ENCODE peak calls at places on chromosomes 13 and 19, in five cellular contexts. F is IMR-90, M is neuronal stem cell, T is H1, Y is mesenchymal stem cell. W is an unnamed sample.
A peak's percentile ranks its signal among the peaks of the same experiment; 100 is the strongest.

GRCh38 chr19:30498707-30499106 is 126.5 kb downstream of the ZNF536 start:
- DNase-seq in T (peak; percentile 81), M (no peak), F (no peak), Y (no peak), W (no peak)

GRCh38 chr19:45505151-45505995 is 1.9 kb upstream of the VASP start:
- DNase-seq in Y (peak; percentile 57), M (no peak), F (peak; percentile 58), T (no peak), W (peak; percentile 72)

GRCh38 chr19:18479964-18480723 is 41.7 kb downstream of the ELL start:
- DNase-seq in M (no peak), T (no peak), F (peak; percentile 64), Y (peak; percentile 92), W (peak; percentile 38)

GRCh38 chr19:52946322-52947310 is 16.1 kb downstream of the ZNF816 start:
- DNase-seq in Y (no peak), T (peak; percentile 96), M (no peak), F (peak; percentile 5), W (peak; percentile 91)

GRCh38 chr19:39146686-39147450 is 21.3 kb downstream of the PAK4 start:
- DNase-seq in M (no peak), F (no peak), Y (no peak), T (no peak), W (no peak)

GRCh38 chr13:26221399-26221720 is 754 bp downstream of the RNF6 start:
- DNase-seq in F (no peak), M (no peak), T (no peak), Y (no peak), W (no peak)

GRCh38 chr13:113850722-113851479 is 13.0 kb downstream of the GAS6 start:
- DNase-seq in T (no peak), F (no peak), Y (no peak), M (no peak), W (no peak)

GRCh38 chr19:31337007-31337914 is 12.0 kb downstream of the TSHZ3 start:
- DNase-seq in M (no peak), T (no peak), Y (peak; percentile 48), F (no peak), W (no peak)

GRCh38 chr19:52522555-52522954 is 4.9 kb upstream of the ZNF808 start:
- DNase-seq in M (no peak), Y (no peak), F (no peak), T (no peak), W (no peak)

GRCh38 chr19:38736036-38736412 is 8.2 kb downstream of the CAPN12 start:
- DNase-seq in F (no peak), T (peak; percentile 77), Y (peak; percentile 44), M (no peak), W (peak; percentile 86)

GRCh38 chr13:98143157-98143553 is 261 bp downstream of the FARP1 start:
- DNase-seq in F (no peak), Y (no peak), M (peak; percentile 58), T (no peak), W (no peak)
- H2AFZ ChIP-seq in F (peak overlapping the region; percentile 89), Y (no peak overlapping the region), M (peak overlapping the region; percentile 99), T (no peak overlapping the region), W (peak overlapping the region; percentile 56)

DNA sequence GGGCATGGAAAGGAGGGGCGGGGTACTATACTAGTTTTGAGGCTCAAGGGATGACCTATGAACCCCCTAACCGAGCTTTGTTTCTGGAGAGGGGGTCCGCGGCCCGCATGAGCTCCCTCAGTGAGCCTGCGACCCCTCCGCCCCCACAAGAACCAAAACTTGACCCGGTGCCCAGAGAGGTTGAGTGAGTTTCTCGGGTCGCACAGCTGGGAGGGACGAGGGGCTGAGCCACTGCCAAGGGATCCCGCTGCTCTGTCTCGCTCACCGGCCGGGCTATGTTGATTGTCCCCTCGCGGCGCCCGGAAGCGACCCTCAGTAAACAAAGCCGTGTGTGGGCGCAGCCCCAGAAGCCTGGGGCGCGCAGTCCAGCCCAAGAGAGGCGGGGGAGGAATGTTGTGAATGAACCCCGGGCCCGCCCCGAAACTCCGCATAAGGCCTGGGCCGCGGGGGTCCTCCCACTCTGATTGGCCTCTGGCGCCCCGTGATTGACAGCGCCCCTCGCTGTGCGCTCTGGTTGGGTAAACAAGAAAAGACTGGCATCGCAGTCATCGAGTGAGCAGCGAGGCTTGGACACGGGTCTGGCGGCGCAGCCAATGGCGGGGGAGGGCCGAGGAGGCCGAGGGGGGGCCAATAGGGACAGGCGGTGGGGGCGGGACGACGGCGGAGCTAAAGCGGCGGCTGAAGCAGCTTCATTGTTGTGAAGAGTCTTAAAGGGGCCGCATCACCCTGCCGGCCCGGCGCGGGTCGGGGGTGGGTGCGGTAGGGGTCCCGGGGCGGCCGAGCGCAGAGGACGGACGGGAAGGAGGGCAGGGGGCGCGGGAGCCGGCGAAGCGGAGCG is at the start of gene ZSWIM4:
- DNase-seq in Y (peak; percentile 100), T (peak; percentile 99), M (peak; percentile 100), F (peak; percentile 99), W (peak; percentile 99)
- H3K23ac ChIP-seq in Y (peak within 1 kb of the TSS; percentile 53), T (no peak within 1 kb of the TSS), M (peak within 1 kb of the TSS; percentile 89), F (peak within 1 kb of the TSS; percentile 90), W (no peak within 1 kb of the TSS)

GRCh38 chr13:36778083-36778671 is 40.8 kb upstream of the RFXAP start:
- DNase-seq in Y (peak; percentile 75), M (peak; percentile 71), T (peak; percentile 65), F (peak; percentile 74), W (peak; percentile 51)
- H3K4me3 ChIP-seq in Y (peak overlapping the region; percentile 56), M (peak overlapping the region; percentile 29), T (no peak overlapping the region), F (peak overlapping the region; percentile 53), W (no peak overlapping the region)

DNA sequence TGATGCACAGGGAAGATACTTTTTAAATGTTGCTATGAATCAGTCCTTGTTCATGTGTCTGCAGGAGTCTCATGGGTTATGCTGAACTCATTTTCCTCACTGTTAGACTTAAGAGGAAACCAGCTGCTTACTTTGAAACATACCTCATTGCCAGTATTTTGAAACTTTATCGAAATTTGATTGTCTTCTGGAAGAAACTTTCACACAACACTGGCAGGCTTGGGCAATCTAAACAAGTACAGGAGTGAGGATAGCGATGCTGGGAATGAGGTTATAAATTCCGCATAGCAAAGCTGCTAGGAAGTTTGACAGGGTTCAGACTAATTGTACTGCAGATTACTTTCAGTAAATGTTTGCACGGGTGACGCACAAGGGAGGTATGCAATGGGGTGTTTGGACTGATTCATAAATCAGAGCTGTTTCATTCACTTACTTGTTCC is 245.7 kb downstream of the DNAJC15 start:
- DNase-seq in F (peak; percentile 98), M (no peak), T (no peak), Y (peak; percentile 94), W (peak; percentile 86)
- H2AFZ ChIP-seq in F (no peak overlapping the region), M (peak overlapping the region; percentile 63), T (no peak overlapping the region), Y (no peak overlapping the region), W (no peak overlapping the region)

DNA sequence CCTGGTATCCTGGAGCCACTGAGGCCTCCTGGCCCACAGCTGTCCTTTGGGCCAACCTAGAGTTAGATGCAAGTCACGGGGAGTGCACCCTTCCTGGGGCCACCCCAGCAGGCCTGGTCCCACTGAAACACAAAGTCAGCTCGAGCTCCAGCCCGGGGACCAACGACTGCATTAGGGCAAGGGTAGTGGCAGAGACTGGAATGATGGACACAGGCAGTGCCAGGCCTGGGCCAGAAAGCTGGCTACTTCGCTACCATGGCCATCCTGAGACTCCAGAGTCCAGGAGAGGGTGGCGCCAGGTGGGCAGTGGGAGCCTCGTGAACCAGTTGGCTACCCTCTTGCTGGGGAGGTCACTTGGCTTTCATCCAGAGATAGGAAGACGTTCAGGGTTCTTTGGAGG is 22.2 kb upstream of the RNF17 start:
- DNase-seq in T (no peak), M (no peak), F (no peak), Y (no peak), W (no peak)
- H3K23ac ChIP-seq in T (no peak overlapping the region), M (no peak overlapping the region), F (no peak overlapping the region), Y (no peak overlapping the region), W (no peak overlapping the region)

GRCh38 chr13:29947839-29948238 is 97.4 kb upstream of the UBL3 start:
- DNase-seq in T (no peak), F (no peak), Y (no peak), M (no peak), W (no peak)

GRCh38 chr13:29946093-29946492 is 95.7 kb upstream of the UBL3 start:
- DNase-seq in F (no peak), T (no peak), Y (no peak), M (no peak), W (no peak)

GRCh38 chr13:29948246-29948645 is 97.8 kb upstream of the UBL3 start:
- DNase-seq in Y (peak; percentile 53), T (no peak), F (peak; percentile 87), M (no peak), W (no peak)

GRCh38 chr13:29952245-29952644 is 101.8 kb upstream of the UBL3 start:
- DNase-seq in Y (no peak), F (no peak), M (no peak), T (no peak), W (no peak)

DNA sequence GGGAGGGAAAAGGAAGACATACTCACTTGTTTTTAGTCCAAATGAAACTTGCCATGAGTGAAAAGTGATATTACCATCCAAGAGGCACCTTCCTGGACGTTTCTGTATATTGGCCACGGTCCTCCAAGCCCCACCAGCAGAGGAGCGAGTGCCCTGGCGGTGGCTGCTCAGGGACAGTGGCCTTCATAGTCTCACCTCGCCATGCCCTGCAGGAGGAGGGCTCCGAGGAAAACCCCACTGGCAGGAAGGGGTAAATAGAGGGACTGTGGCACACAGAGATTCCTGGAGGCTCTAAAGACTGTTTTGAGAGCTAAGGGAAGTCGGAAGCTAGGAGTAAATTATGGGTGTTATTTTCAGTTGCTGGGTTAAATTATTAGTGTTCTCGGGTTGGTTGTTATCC is 98.4 kb upstream of the UBL3 start:
- DNase-seq in F (no peak), Y (no peak), T (no peak), M (no peak), W (no peak)
- H3K4me3 ChIP-seq in F (no peak overlapping the region), Y (no peak overlapping the region), T (no peak overlapping the region), M (no peak overlapping the region), W (no peak overlapping the region)

W was measured in trophoblast cell.